ENCODE peak calls at places on chromosomes 16 and 17, in four cellular contexts. X is nephron progenitor cell, Y is left lung, K is fibroblast of lung. O is an unnamed sample.

GRCh38 chr17:30477758-30478115 is 529 bp downstream of the GOSR1 start:
- DNase-seq in Y (no peak), K (no peak), X (no peak), O (no peak)

GRCh38 chr17:12789075-12789975 is at the start of gene ARHGAP44:
- DNase-seq in Y (peak), X (peak), K (peak), O (peak)

GRCh38 chr17:7020894-7021664 is 1.8 kb upstream of the BCL6B start:
- DNase-seq in K (no peak), X (no peak), Y (no peak), O (no peak)

GRCh38 chr16:29909398-29909797 is 9.1 kb downstream of the ASPHD1 start:
- DNase-seq in X (no peak), Y (no peak), K (no peak), O (no peak)

GRCh38 chr16:85302018-85302847 is 190.0 kb upstream of the CIBAR2 start:
- DNase-seq in K (peak), Y (no peak), X (no peak), O (no peak)

GRCh38 chr16:55508941-55509920 is at the start of gene LPCAT2:
- DNase-seq in Y (peak), X (peak), K (peak), O (peak)

GRCh38 chr16:57004387-57005250 is 15.3 kb downstream of the NLRC5 start:
- DNase-seq in X (no peak), K (no peak), Y (no peak), O (peak)

GRCh38 chr17:74763565-74764387 is 12.4 kb downstream of the NAT9 start:
- DNase-seq in X (peak), K (no peak), Y (peak), O (no peak)

GRCh38 chr17:69608808-69609494 is 194.5 kb downstream of the MAP2K6 start:
- DNase-seq in X (no peak), Y (no peak), K (peak), O (no peak)

GRCh38 chr17:28404812-28405570 is 1.0 kb downstream of the SLC46A1 start:
- DNase-seq in K (no peak), Y (no peak), X (peak), O (no peak)

DNA sequence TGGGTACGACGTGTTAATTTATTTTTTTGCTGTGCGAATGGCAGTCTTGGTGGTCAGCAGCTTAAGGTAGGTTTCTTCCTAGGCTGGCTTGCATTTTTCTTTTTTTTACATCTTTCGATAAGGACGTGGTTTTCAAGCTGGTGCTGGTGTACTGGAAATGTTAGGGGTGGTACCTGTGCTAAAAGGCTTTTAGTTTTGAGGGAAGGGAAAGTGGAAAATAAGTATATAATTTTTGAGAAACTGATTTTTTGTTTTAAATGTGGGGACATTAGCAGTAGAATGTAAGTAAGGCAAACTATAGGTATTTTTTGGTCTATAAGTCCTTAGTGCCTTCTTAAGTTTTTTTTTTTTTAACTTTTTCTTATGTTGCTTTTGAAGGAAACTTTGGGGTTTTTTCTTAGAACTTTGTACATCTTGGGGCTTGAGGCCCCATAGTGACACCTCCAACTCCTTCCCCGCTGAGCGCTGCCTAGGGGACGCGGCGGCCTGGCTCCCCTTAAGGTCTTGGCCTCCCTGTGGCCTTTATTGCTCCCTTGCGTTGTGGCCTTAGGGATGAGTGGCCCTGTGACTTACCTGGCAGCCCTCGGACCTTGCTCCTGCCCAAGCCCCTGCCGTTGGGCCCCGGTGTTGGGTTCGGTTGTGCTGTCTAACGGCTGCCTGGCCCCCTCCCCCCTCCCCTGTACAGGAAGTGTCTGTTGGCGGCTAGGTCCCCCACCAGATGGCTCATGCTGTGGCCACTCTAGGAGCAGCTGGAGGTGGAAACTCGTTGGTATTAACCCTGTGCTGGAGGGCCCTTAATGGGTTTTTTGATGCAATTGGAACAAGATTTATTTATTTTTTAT is 88.0 kb upstream of the RPRML start:
- DNase-seq in K (peak), X (peak), Y (peak), O (peak)
- TF ChIP-seq CTCF in K (peak), X (no peak), Y (no peak), O (no peak)

GRCh38 chr17:75819116-75819515 is 25.1 kb downstream of the UNC13D start:
- DNase-seq in Y (no peak), K (no peak), X (no peak), O (no peak)
- TF ChIP-seq CTCF in Y (no peak), K (no peak), X (no peak), O (no peak)

GRCh38 chr16:4591706-4592470 is 22.8 kb downstream of the UBALD1 start:
- DNase-seq in X (no peak), Y (no peak), K (no peak), O (no peak)

GRCh38 chr16:4593069-4593468 is 21.6 kb downstream of the UBALD1 start:
- DNase-seq in X (peak), K (no peak), Y (no peak), O (no peak)

GRCh38 chr16:4591191-4591590 is 23.5 kb downstream of the UBALD1 start:
- DNase-seq in K (no peak), Y (no peak), X (no peak), O (no peak)

GRCh38 chr16:4586297-4586696 is 28.4 kb downstream of the UBALD1 start:
- DNase-seq in Y (no peak), X (no peak), K (no peak), O (no peak)

GRCh38 chr16:4588961-4589360 is 25.7 kb downstream of the UBALD1 start:
- DNase-seq in K (no peak), Y (no peak), X (no peak), O (no peak)
- TF ChIP-seq CTCF in K (no peak), Y (no peak), X (no peak), O (no peak)

GRCh38 chr16:67435758-67436164 is 4.8 kb downstream of the HSD11B2 start:
- DNase-seq in K (no peak), X (no peak), Y (no peak), O (no peak)
- TF ChIP-seq CTCF in K (no peak), X (no peak), Y (no peak), O (no peak)

GRCh38 chr17:8890671-8891070 is 23.2 kb upstream of the PIK3R6 start:
- DNase-seq in Y (no peak), X (no peak), K (no peak), O (no peak)

GRCh38 chr17:8889458-8890210 is 22.2 kb upstream of the PIK3R6 start:
- DNase-seq in K (no peak), Y (no peak), X (no peak), O (no peak)

GRCh38 chr17:8885968-8886674 is 18.6 kb upstream of the PIK3R6 start:
- DNase-seq in K (no peak), Y (no peak), X (no peak), O (no peak)

GRCh38 chr17:8888704-8889302 is 21.3 kb upstream of the PIK3R6 start:
- DNase-seq in X (no peak), K (no peak), Y (no peak), O (no peak)

DNA sequence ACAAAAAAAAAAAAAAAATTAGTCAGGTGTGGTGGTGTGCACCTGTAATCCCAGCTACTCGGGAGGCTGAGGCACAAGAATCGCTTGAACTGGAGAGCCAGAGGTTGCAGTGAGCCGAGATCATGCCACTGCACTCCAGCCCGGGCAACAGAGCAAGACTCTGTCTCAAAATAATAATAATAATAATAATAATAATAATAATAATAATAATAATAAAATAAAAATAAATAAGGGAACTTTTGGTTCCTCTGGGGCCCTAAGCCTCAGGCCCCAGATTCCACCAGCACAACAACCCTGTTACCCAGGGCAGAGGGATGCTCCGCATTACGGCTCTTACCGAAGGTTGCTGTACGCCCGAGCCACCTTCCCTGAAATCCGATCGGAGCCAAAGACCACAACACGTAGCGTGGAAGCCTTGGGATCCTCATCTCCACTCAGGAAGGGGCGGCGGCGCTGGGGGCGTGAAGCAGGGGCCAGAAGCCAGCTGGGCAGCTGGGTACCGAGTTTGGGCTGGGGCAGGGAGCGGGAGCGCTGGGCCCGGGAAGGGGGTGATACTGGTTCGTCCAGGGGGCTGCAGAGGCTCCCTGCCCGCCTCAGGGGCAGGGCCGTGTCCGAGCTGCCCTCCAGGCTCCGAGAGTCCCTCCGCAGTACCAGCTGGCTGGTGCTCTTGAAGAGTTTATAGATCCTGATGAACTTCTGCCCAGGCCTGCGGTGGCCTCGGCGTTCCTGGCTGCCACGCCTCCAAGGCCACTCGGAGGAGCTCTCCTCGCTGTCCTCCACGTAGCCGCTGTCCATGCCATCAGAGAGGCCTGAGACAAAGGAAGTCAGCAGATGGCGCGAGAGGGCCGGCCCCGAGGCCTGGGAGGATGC is 20.6 kb upstream of the PIK3R6 start:
- DNase-seq in X (peak), Y (no peak), K (peak), O (no peak)
- TF ChIP-seq CTCF in X (peak), Y (no peak), K (peak), O (no peak)

DNA sequence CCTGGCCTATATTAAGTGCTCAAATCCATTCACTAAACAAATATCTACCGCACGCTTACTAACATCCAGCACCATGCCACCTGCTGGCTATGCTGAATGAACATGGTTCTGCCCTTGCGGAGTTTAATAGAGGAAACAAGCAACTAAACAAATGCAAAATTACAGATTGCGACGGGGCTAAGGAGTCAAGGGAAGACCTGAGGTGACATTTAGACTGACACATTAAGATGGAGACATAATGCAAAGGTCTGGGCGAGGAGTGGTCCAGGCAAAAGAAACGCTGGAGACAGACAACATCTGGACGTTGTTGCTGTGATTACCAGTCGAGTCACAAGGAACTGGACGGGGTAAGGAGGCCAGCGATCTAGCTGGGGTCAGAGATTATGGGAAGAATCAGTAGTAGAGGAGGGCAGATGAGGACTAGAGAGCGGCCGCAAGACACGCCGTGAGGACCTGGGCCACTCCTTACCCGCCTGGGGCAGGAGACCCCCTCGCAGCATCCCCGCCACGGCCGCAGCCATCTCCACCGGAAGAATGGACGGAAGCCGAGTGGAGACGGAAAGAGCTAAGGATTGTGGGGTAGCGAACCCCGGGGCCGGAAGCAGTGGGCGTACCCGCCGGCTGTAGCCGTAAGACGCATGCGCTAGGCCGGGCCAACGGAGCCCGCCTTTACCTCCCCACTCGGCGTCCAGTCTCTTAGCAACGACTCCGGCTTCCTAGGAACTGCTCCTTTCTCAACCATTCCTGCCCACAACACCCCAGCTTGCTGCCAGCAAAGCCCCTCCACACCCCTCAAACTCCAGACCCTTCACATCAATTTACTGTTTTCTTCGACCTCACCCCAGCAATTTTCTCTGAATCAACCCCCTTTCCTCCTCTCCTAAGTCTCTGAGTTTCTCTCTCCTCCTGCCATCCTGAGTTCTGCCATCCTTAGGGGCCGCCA is at the start of the genes LRRC46 and MRPL10:
- DNase-seq in Y (peak), X (peak), K (peak), O (peak)
- TF ChIP-seq CTCF in Y (no peak), X (peak), K (peak), O (no peak)

O was measured in activated B cell treated with CpG ODN at 0.5 μM for 24 hours.